ENCODE peak calls at places on chromosomes 2 and 18, in four cellular contexts. I is ELR, G is HFFc6, D is amniotic stem cell. Q is an unnamed sample.

GRCh38 chr2:126849991-126850535 is 48.6 kb upstream of the TEX51 start:
- DNase-seq in D (no peak), G (no peak), I (no peak), Q (no peak)

GRCh38 chr2:237673130-237673921 is 45.9 kb downstream of the LRRFIP1 start:
- DNase-seq in G (no peak), I (peak), D (no peak), Q (peak)

GRCh38 chr2:71299507-71299906 is 32.1 kb upstream of the ZNF638 start:
- DNase-seq in D (peak), I (peak), G (peak), Q (peak)

GRCh38 chr2:196167666-196168065 is 3.7 kb downstream of the STK17B start:
- DNase-seq in I (peak), G (no peak), D (no peak), Q (no peak)

GRCh38 chr2:145691659-145692058 is 1171.7 kb upstream of the ZEB2 start:
- DNase-seq in G (no peak), I (no peak), D (no peak), Q (no peak)

GRCh38 chr2:42072349-42073118 is 24.7 kb downstream of the PKDCC start:
- DNase-seq in I (no peak), D (no peak), G (no peak), Q (peak)

GRCh38 chr2:72263043-72263780 is 115.5 kb upstream of the CYP26B1 start:
- DNase-seq in D (no peak), I (no peak), G (peak), Q (no peak)

GRCh38 chr2:159904127-159904564 is 106.1 kb upstream of the CD302 start:
- DNase-seq in D (no peak), I (no peak), G (no peak), Q (no peak)

GRCh38 chr2:221410487-221410886 is 161.6 kb downstream of the EPHA4 start:
- DNase-seq in I (no peak), G (no peak), D (no peak), Q (no peak)

GRCh38 chr18:9735879-9736278 is 27.8 kb downstream of the RAB31 start:
- DNase-seq in D (no peak), I (no peak), G (no peak), Q (no peak)

GRCh38 chr2:95041060-95041823 is 15.7 kb downstream of the MAL start:
- DNase-seq in D (no peak), G (no peak), I (no peak), Q (no peak)

GRCh38 chr2:233773854-233774253 is 4.3 kb upstream of the MROH2A start:
- DNase-seq in I (no peak), G (no peak), D (no peak), Q (no peak)

GRCh38 chr2:240216197-240216596 is 75.7 kb upstream of the OTOS start:
- DNase-seq in G (no peak), D (no peak), I (no peak), Q (no peak)

GRCh38 chr2:122003196-122003595 is 247.7 kb downstream of the TSN start:
- DNase-seq in D (no peak), I (no peak), G (no peak), Q (no peak)

GRCh38 chr2:44944952-44945612 is 3.6 kb downstream of the SIX3 start:
- DNase-seq in D (no peak), I (no peak), G (no peak), Q (no peak)

GRCh38 chr2:158182681-158183350 is 81.1 kb downstream of the UPP2 start:
- DNase-seq in G (no peak), I (no peak), D (no peak), Q (no peak)

GRCh38 chr2:17752892-17753802 is 463 bp downstream of the SMC6 start:
- DNase-seq in D (no peak), G (no peak), I (peak), Q (peak)

GRCh38 chr2:31258351-31258750 is 24.4 kb downstream of the EHD3 start:
- DNase-seq in G (no peak), D (no peak), I (no peak), Q (no peak)

GRCh38 chr2:242002944-242003343 is 133.4 kb downstream of the RTP5 start:
- DNase-seq in G (no peak), I (no peak), D (no peak), Q (no peak)

GRCh38 chr2:217286833-217287232 is 427.0 kb upstream of the TNP1 start:
- DNase-seq in I (peak), G (peak), D (no peak), Q (no peak)

GRCh38 chr2:223633656-223634055 is 31.5 kb upstream of the SCG2 start:
- DNase-seq in D (no peak), G (no peak), I (no peak), Q (no peak)

GRCh38 chr2:39512434-39512935 is 75.4 kb upstream of the MAP4K3 start:
- DNase-seq in D (no peak), I (peak), G (peak), Q (no peak)

GRCh38 chr2:5691659-5692529 is at the start of gene SOX11:
- DNase-seq in G (no peak), I (no peak), D (peak), Q (peak)

GRCh38 chr18:9683418-9684396 is 24.4 kb upstream of the RAB31 start:
- DNase-seq in I (peak), D (peak), G (peak), Q (peak)

Q was measured in COR-L47.